ENCODE peak calls at places on chromosomes 7 and 10, in six cellular contexts. T is stimulated activated CD4-positive, alpha-beta T cell treated with anti-CD3 and anti-CD28 coated beads, Interleukin-4, amount 100 ng/mL, for 48 hours; R is left ventricle myocardium inferior; L is NCI-H2081; S is CD8-positive, alpha-beta T cell; X is activated naive CD8-positive, alpha-beta T cell treated with anti-CD3 and anti-CD28 coated beads for 36 hours. K is an unnamed sample.

GRCh38 chr10:35613597-35614226 is 8.6 kb downstream of the GJD4 start:
- DNase-seq in L (no peak), T (no peak), X (no peak), R (no peak), S (no peak), K (no peak)

GRCh38 chr10:19003341-19003740 is 45.3 kb upstream of the MALRD1 start:
- DNase-seq in S (no peak), T (no peak), L (no peak), R (no peak), X (no peak), K (no peak)

GRCh38 chr7:95469850-95470249 is 15.9 kb upstream of the ASB4 start:
- DNase-seq in S (no peak), R (no peak), T (no peak), L (peak), X (no peak), K (no peak)

GRCh38 chr10:24722676-24723385 is 856 bp downstream of the ARHGAP21 start:
- DNase-seq in R (peak), X (peak), S (peak), T (no peak), L (peak), K (peak)

GRCh38 chr7:108684629-108685028 is 115.0 kb downstream of the DNAJB9 start:
- DNase-seq in S (no peak), L (no peak), X (no peak), T (no peak), R (no peak), K (no peak)

GRCh38 chr7:158587425-158588084 is at the start of gene PTPRN2:
- DNase-seq in T (peak), S (peak), L (peak), X (peak), R (peak), K (peak)

GRCh38 chr10:35208536-35208935 is 81.9 kb downstream of the CREM start:
- DNase-seq in X (peak), S (no peak), T (no peak), L (no peak), R (no peak), K (no peak)

GRCh38 chr10:70648427-70648826 is 23.9 kb upstream of the ADAMTS14 start:
- DNase-seq in S (no peak), T (no peak), R (no peak), L (peak), X (no peak), K (no peak)

GRCh38 chr10:71697938-71698709 is 21.5 kb downstream of the C10orf105 start:
- DNase-seq in X (peak), L (no peak), R (no peak), T (no peak), S (peak), K (no peak)

GRCh38 chr10:96496281-96496925 is 17.3 kb downstream of the TLL2 start:
- DNase-seq in L (no peak), R (no peak), X (no peak), S (no peak), T (no peak), K (no peak)

GRCh38 chr10:71575934-71576801 is 143.4 kb downstream of the C10orf105 start:
- DNase-seq in X (no peak), T (no peak), S (no peak), L (peak), R (no peak), K (no peak)

GRCh38 chr7:101426303-101427011 is 63.8 kb downstream of the COL26A1 start:
- DNase-seq in R (no peak), L (no peak), S (no peak), T (no peak), X (no peak), K (no peak)

GRCh38 chr7:135742371-135742770 is 6.2 kb downstream of the FAM180A start:
- DNase-seq in X (no peak), T (no peak), L (no peak), S (no peak), R (no peak), K (no peak)

GRCh38 chr7:47552631-47553030 is 29.3 kb downstream of the TNS3 start:
- DNase-seq in L (no peak), T (no peak), S (no peak), R (no peak), X (no peak), K (no peak)

GRCh38 chr10:95279042-95279820 is 11.6 kb downstream of the PDLIM1 start:
- DNase-seq in T (no peak), R (no peak), L (no peak), X (no peak), S (no peak), K (no peak)

K was measured in Right ventricle myocardium superior.